ENCODE peak calls at places on chromosomes 2 and 18, in five cellular contexts. One of them, this sample, is unnamed. For H3K36me3, the result is how much of the 10 kb centered on the place peaks cover.

GRCh38 chr2:197804758-197805597 is 585 bp downstream of the PLCL1 start:
- DNase-seq in CD8-positive, alpha-beta T cell: peak
- DNase-seq in body of pancreas: no peak
- DNase-seq in sigmoid colon: peak
- DNase-seq in heart left ventricle: peak
- DNase-seq in this sample: peak

GRCh38 chr2:236740506-236740905 is 170.9 kb downstream of the ACKR3 start:
- DNase-seq in body of pancreas: no peak
- DNase-seq in CD8-positive, alpha-beta T cell: no peak
- DNase-seq in heart left ventricle: no peak
- DNase-seq in sigmoid colon: no peak
- DNase-seq in this sample: no peak

GRCh38 chr2:20351555-20352229 is 1.0 kb upstream of the PUM2 start:
- DNase-seq in CD8-positive, alpha-beta T cell: no peak
- DNase-seq in sigmoid colon: no peak
- DNase-seq in heart left ventricle: no peak
- DNase-seq in body of pancreas: no peak
- DNase-seq in this sample: no peak

GRCh38 chr2:207619764-207620203 is 5.4 kb downstream of the METTL21A start:
- DNase-seq in CD8-positive, alpha-beta T cell: no peak
- DNase-seq in body of pancreas: no peak
- DNase-seq in sigmoid colon: no peak
- DNase-seq in heart left ventricle: no peak
- DNase-seq in this sample: peak

GRCh38 chr2:137946227-137946626 is 18.0 kb upstream of the HNMT start:
- DNase-seq in sigmoid colon: no peak
- DNase-seq in CD8-positive, alpha-beta T cell: no peak
- DNase-seq in body of pancreas: no peak
- DNase-seq in heart left ventricle: no peak
- DNase-seq in this sample: no peak

GRCh38 chr2:217907266-217907665 is 95.5 kb downstream of the TNS1 start:
- DNase-seq in heart left ventricle: no peak
- DNase-seq in CD8-positive, alpha-beta T cell: no peak
- DNase-seq in sigmoid colon: no peak
- DNase-seq in body of pancreas: no peak
- DNase-seq in this sample: no peak

GRCh38 chr2:170503971-170504819 is 210.9 kb upstream of the SP5 start:
- DNase-seq in heart left ventricle: no peak
- DNase-seq in body of pancreas: no peak
- DNase-seq in CD8-positive, alpha-beta T cell: no peak
- DNase-seq in sigmoid colon: no peak
- DNase-seq in this sample: no peak

GRCh38 chr18:11177382-11177781 is 28.0 kb upstream of the PIEZO2 start:
- DNase-seq in CD8-positive, alpha-beta T cell: no peak
- DNase-seq in sigmoid colon: no peak
- DNase-seq in heart left ventricle: no peak
- DNase-seq in body of pancreas: no peak
- DNase-seq in this sample: no peak

GRCh38 chr2:220034356-220035121 is 407.1 kb downstream of the SLC4A3 start:
- DNase-seq in heart left ventricle: no peak
- DNase-seq in sigmoid colon: no peak
- DNase-seq in CD8-positive, alpha-beta T cell: no peak
- DNase-seq in body of pancreas: no peak
- DNase-seq in this sample: no peak

GRCh38 chr2:145007673-145008263 is 487.8 kb upstream of the ZEB2 start:
- DNase-seq in sigmoid colon: no peak
- DNase-seq in body of pancreas: no peak
- DNase-seq in heart left ventricle: peak
- DNase-seq in CD8-positive, alpha-beta T cell: no peak
- DNase-seq in this sample: no peak

GRCh38 chr2:45120546-45120945 is 111.3 kb upstream of the SIX2 start:
- DNase-seq in body of pancreas: no peak
- DNase-seq in CD8-positive, alpha-beta T cell: no peak
- DNase-seq in heart left ventricle: no peak
- DNase-seq in sigmoid colon: no peak
- DNase-seq in this sample: no peak

GRCh38 chr2:5175231-5175630 is 517.0 kb upstream of the SOX11 start:
- DNase-seq in heart left ventricle: no peak
- DNase-seq in CD8-positive, alpha-beta T cell: no peak
- DNase-seq in sigmoid colon: no peak
- DNase-seq in body of pancreas: no peak
- DNase-seq in this sample: no peak

GRCh38 chr2:31945572-31945935 is 65.3 kb downstream of the MEMO1 start:
- DNase-seq in heart left ventricle: no peak
- DNase-seq in CD8-positive, alpha-beta T cell: no peak
- DNase-seq in body of pancreas: no peak
- DNase-seq in sigmoid colon: no peak
- DNase-seq in this sample: no peak

GRCh38 chr2:7191927-7192326 is 274.7 kb downstream of the RNF144A start:
- DNase-seq in heart left ventricle: no peak
- DNase-seq in sigmoid colon: no peak
- DNase-seq in CD8-positive, alpha-beta T cell: no peak
- DNase-seq in body of pancreas: no peak
- DNase-seq in this sample: no peak

GRCh38 chr18:36688020-36688965 is 140.5 kb downstream of the TPGS2 start:
- DNase-seq in heart left ventricle: no peak
- DNase-seq in CD8-positive, alpha-beta T cell: peak
- DNase-seq in sigmoid colon: no peak
- DNase-seq in body of pancreas: peak
- DNase-seq in this sample: peak

GRCh38 chr2:219665926-219666325 is 38.5 kb downstream of the SLC4A3 start:
- DNase-seq in sigmoid colon: no peak
- DNase-seq in CD8-positive, alpha-beta T cell: no peak
- DNase-seq in body of pancreas: no peak
- DNase-seq in heart left ventricle: no peak
- DNase-seq in this sample: no peak

GRCh38 chr2:24104906-24105305 is 18.2 kb downstream of the PFN4 start:
- DNase-seq in sigmoid colon: no peak
- DNase-seq in heart left ventricle: no peak
- DNase-seq in CD8-positive, alpha-beta T cell: no peak
- DNase-seq in body of pancreas: no peak
- DNase-seq in this sample: peak

GRCh38 chr2:18047896-18048657 is 169.6 kb downstream of the KCNS3 start:
- DNase-seq in sigmoid colon: no peak
- DNase-seq in body of pancreas: no peak
- DNase-seq in CD8-positive, alpha-beta T cell: no peak
- DNase-seq in heart left ventricle: no peak
- DNase-seq in this sample: no peak

GRCh38 chr2:56192664-56193305 is 9.0 kb downstream of the CCDC85A start:
- DNase-seq in sigmoid colon: no peak
- DNase-seq in heart left ventricle: no peak
- DNase-seq in CD8-positive, alpha-beta T cell: no peak
- DNase-seq in body of pancreas: no peak
- DNase-seq in this sample: no peak

GRCh38 chr2:100962366-100963025 is 39.6 kb upstream of the RPL31 start:
- DNase-seq in sigmoid colon: peak
- DNase-seq in body of pancreas: no peak
- DNase-seq in heart left ventricle: no peak
- DNase-seq in CD8-positive, alpha-beta T cell: no peak
- DNase-seq in this sample: no peak

GRCh38 chr2:168494190-168494711 is 38.2 kb downstream of the CERS6 start:
- DNase-seq in body of pancreas: no peak
- DNase-seq in heart left ventricle: no peak
- DNase-seq in CD8-positive, alpha-beta T cell: no peak
- DNase-seq in sigmoid colon: no peak
- DNase-seq in this sample: no peak
- TF ChIP-seq CTCF in body of pancreas: no peak
- TF ChIP-seq CTCF in heart left ventricle: no peak
- TF ChIP-seq CTCF in CD8-positive, alpha-beta T cell: no peak
- TF ChIP-seq CTCF in sigmoid colon: no peak
- TF ChIP-seq CTCF in this sample: peak

DNA sequence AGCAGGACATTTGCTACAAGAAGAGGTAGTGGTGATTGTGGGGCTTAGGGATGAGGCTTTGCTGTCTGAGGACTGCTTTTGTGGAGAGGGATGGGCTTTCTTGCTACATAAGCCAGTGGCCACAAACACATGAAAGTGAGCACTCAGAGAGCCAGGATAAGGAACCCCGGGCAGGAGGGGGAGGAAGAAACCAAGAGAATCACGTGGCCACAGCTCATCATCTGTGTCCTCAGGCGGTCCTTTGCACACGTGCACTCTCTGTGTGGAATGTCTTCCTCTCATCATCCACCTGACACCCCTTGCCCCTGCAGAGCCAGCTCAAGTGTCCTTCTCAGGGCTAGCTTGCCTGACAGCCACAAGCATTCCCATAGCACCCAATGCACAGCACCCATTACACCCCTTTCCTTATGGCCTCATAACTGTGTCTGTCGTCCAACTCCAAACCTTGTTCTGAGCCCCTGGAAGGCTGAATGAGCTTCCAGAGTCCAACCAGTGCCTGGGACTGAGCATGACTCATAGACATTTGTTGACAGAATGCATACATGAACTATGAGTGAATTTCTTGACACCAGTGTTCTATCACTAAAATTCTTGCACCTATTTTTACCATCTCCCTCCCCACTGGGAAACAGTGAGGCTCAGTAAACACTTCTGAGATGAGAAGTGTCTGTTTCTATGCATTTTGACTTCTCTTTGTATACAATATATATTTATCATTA is 398.3 kb downstream of the ALK start:
- DNase-seq in sigmoid colon: no peak
- DNase-seq in body of pancreas: no peak
- DNase-seq in CD8-positive, alpha-beta T cell: no peak
- DNase-seq in heart left ventricle: no peak
- DNase-seq in this sample: no peak
- H3K4me3 ChIP-seq in sigmoid colon: no peak
- H3K4me3 ChIP-seq in body of pancreas: no peak
- H3K4me3 ChIP-seq in CD8-positive, alpha-beta T cell: no peak
- H3K4me3 ChIP-seq in heart left ventricle: no peak
- H3K4me3 ChIP-seq in this sample: no peak

DNA sequence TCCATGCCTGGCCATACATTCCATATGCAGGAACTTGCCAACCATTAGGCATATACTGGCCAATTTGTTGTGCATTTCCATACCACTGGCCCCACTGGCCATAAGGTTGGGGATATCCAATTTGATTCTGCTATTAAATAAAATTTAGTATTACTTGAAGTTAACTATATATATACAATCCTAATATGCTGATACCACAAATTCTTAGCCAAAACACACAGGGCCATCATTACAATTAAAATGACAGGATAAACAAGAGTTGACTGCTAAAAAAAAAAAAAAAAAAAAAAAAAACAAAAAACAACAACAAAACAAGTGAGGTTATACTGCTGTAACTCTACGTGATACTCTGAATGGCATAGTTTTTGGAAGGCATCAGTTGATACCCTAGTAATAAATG is 23.5 kb upstream of the C2orf42 start:
- DNase-seq in sigmoid colon: no peak
- DNase-seq in body of pancreas: no peak
- DNase-seq in heart left ventricle: no peak
- DNase-seq in CD8-positive, alpha-beta T cell: no peak
- DNase-seq in this sample: no peak
- H3K36me3 ChIP-seq in sigmoid colon: under half
- H3K36me3 ChIP-seq in body of pancreas: under half
- H3K36me3 ChIP-seq in heart left ventricle: half or more
- H3K36me3 ChIP-seq in CD8-positive, alpha-beta T cell: under half
- H3K36me3 ChIP-seq in this sample: under half

GRCh38 chr2:102273619-102274211 is 37.6 kb upstream of the IL1RL1 start:
- DNase-seq in CD8-positive, alpha-beta T cell: no peak
- DNase-seq in body of pancreas: no peak
- DNase-seq in sigmoid colon: no peak
- DNase-seq in heart left ventricle: no peak
- DNase-seq in this sample: no peak

GRCh38 chr2:102276549-102277201 is 34.7 kb upstream of the IL1RL1 start:
- DNase-seq in body of pancreas: no peak
- DNase-seq in CD8-positive, alpha-beta T cell: no peak
- DNase-seq in heart left ventricle: no peak
- DNase-seq in sigmoid colon: no peak
- DNase-seq in this sample: no peak

GRCh38 chr2:102268529-102269524 is 42.5 kb upstream of the IL1RL1 start:
- DNase-seq in CD8-positive, alpha-beta T cell: no peak
- DNase-seq in sigmoid colon: no peak
- DNase-seq in heart left ventricle: no peak
- DNase-seq in body of pancreas: no peak
- DNase-seq in this sample: no peak

GRCh38 chr2:102267774-102268173 is 43.6 kb upstream of the IL1RL1 start:
- DNase-seq in heart left ventricle: no peak
- DNase-seq in CD8-positive, alpha-beta T cell: no peak
- DNase-seq in sigmoid colon: no peak
- DNase-seq in body of pancreas: no peak
- DNase-seq in this sample: no peak

GRCh38 chr2:102271844-102272243 is 39.5 kb upstream of the IL1RL1 start:
- DNase-seq in sigmoid colon: no peak
- DNase-seq in heart left ventricle: no peak
- DNase-seq in CD8-positive, alpha-beta T cell: no peak
- DNase-seq in body of pancreas: no peak
- DNase-seq in this sample: no peak
- TF ChIP-seq CTCF in sigmoid colon: no peak
- TF ChIP-seq CTCF in heart left ventricle: no peak
- TF ChIP-seq CTCF in CD8-positive, alpha-beta T cell: peak
- TF ChIP-seq CTCF in body of pancreas: no peak
- TF ChIP-seq CTCF in this sample: peak

GRCh38 chr18:67094123-67094522 is 422.4 kb downstream of the DSEL start:
- DNase-seq in sigmoid colon: no peak
- DNase-seq in CD8-positive, alpha-beta T cell: no peak
- DNase-seq in body of pancreas: no peak
- DNase-seq in heart left ventricle: no peak
- DNase-seq in this sample: no peak

DNA sequence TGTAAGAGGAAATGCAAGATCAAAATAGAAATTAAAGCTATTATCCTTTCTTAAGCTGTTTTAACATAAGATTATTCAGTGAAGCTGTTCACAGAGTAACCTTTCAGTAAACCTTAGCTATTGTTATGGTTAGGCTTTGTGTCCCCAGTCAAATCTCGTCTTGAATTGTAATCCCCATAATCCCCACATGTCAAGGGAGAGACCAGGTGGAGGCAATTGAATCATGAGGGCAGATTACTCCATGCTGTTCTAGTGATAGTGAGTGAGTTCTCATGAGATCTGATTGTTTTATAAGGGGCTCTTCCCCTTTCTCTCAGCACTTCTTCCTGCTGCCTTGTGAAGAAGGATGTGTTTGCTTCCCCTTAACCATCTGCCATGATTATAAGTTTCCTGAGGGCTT is 424.4 kb downstream of the DSEL start:
- DNase-seq in body of pancreas: no peak
- DNase-seq in CD8-positive, alpha-beta T cell: no peak
- DNase-seq in sigmoid colon: no peak
- DNase-seq in heart left ventricle: no peak
- DNase-seq in this sample: no peak
- H3K4me3 ChIP-seq in body of pancreas: no peak
- H3K4me3 ChIP-seq in CD8-positive, alpha-beta T cell: no peak
- H3K4me3 ChIP-seq in sigmoid colon: no peak
- H3K4me3 ChIP-seq in heart left ventricle: no peak
- H3K4me3 ChIP-seq in this sample: no peak

DNA sequence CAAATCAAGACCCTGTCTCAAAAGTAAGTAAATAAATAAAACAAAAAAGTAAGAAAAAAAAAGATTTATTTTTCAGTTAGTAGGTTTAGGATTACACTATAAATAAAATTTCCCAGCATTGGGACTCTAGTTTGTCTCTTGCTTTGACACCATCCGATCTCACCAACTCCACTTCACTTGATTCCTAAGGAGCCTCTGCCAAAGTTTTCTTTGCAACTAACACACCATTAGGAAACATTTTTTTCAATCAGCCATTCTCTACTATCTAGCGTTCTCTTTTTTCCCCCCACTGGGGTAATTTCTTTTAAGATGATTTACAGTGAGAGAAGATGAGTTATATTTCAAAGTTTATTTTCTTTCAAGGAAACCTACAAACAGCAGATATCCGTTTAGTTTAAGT is 10.6 kb upstream of the NEMP2 start:
- DNase-seq in sigmoid colon: no peak
- DNase-seq in CD8-positive, alpha-beta T cell: no peak
- DNase-seq in body of pancreas: no peak
- DNase-seq in heart left ventricle: no peak
- DNase-seq in this sample: no peak
- H3K36me3 ChIP-seq in sigmoid colon: under half
- H3K36me3 ChIP-seq in CD8-positive, alpha-beta T cell: under half
- H3K36me3 ChIP-seq in body of pancreas: under half
- H3K36me3 ChIP-seq in heart left ventricle: under half
- H3K36me3 ChIP-seq in this sample: under half

This sample was measured in GM06990.